ENCODE peak calls at places on chromosomes 3 and 15, in four cellular contexts. F is mesendoderm, W is H1, P is IMR-90. X is an unnamed sample.

GRCh38 chr3:66010348-66011097 is 28.2 kb downstream of the MAGI1 start:
- DNase-seq in W (no peak), F (no peak), P (no peak), X (no peak)

GRCh38 chr3:42960282-42960681 is 18.8 kb upstream of the GASK1A start:
- DNase-seq in P (peak), W (no peak), F (peak), X (no peak)

GRCh38 chr3:102225407-102226132 is 209.2 kb upstream of the ZPLD1 start:
- DNase-seq in P (peak), F (peak), W (no peak), X (no peak)

GRCh38 chr3:188939799-188940198 is 232.0 kb upstream of the TPRG1 start:
- DNase-seq in P (no peak), F (no peak), W (no peak), X (no peak)

GRCh38 chr3:86954226-86954625 is 36.7 kb downstream of the VGLL3 start:
- DNase-seq in W (no peak), F (no peak), P (peak), X (no peak)

GRCh38 chr15:38611228-38611627 is 46.6 kb upstream of the RASGRP1 start:
- DNase-seq in P (no peak), W (no peak), F (no peak), X (no peak)

GRCh38 chr3:67516496-67516895 is 137.9 kb downstream of the SUCLG2 start:
- DNase-seq in F (no peak), W (no peak), P (no peak), X (no peak)

GRCh38 chr3:11553436-11554235 is 90.1 kb downstream of the VGLL4 start:
- DNase-seq in W (no peak), F (no peak), P (peak), X (no peak)

GRCh38 chr3:45604999-45605398 is 10.4 kb downstream of the LIMD1 start:
- DNase-seq in P (no peak), F (no peak), W (no peak), X (no peak)

GRCh38 chr3:148789156-148789555 is 38.5 kb upstream of the CPB1 start:
- DNase-seq in W (no peak), P (no peak), F (peak), X (no peak)

GRCh38 chr15:51367322-51367976 is 26.0 kb downstream of the GLDN start:
- DNase-seq in P (no peak), F (peak), W (no peak), X (no peak)

GRCh38 chr3:184155644-184156521 is 706 bp downstream of the DVL3 start:
- DNase-seq in P (peak), W (peak), F (peak), X (peak)

GRCh38 chr15:90075420-90076289 is 26.6 kb downstream of the IDH2 start:
- DNase-seq in P (no peak), W (peak), F (peak), X (peak)

GRCh38 chr3:177599331-177599730 is 402.0 kb upstream of the TBL1XR1 start:
- DNase-seq in P (no peak), W (no peak), F (no peak), X (no peak)

GRCh38 chr15:69107025-69107620 is 53.3 kb upstream of the GLCE start:
- DNase-seq in P (peak), W (no peak), F (no peak), X (no peak)

GRCh38 chr3:36461588-36461987 is 81.3 kb downstream of the STAC start:
- DNase-seq in F (no peak), W (no peak), P (peak), X (no peak)

GRCh38 chr3:65153850-65154512 is 466.2 kb upstream of the ADAMTS9 start:
- DNase-seq in F (peak), P (no peak), W (no peak), X (peak)

GRCh38 chr15:69394556-69395282 is 19.4 kb upstream of the KIF23 start:
- DNase-seq in F (peak), P (peak), W (peak), X (peak)

GRCh38 chr3:43362183-43362582 is 75.8 kb downstream of the SNRK start:
- DNase-seq in P (no peak), F (no peak), W (no peak), X (no peak)

GRCh38 chr3:119645813-119646212 is 14.6 kb downstream of the POPDC2 start:
- DNase-seq in W (no peak), F (no peak), P (no peak), X (no peak)

GRCh38 chr3:11185564-11186317 is 31.4 kb downstream of the HRH1 start:
- DNase-seq in F (no peak), W (no peak), P (peak), X (no peak)

GRCh38 chr3:58035512-58035867 is 27.3 kb downstream of the FLNB start:
- DNase-seq in P (no peak), W (no peak), F (no peak), X (no peak)

GRCh38 chr15:29611057-29611456 is 211.2 kb downstream of the TJP1 start:
- DNase-seq in W (no peak), F (peak), P (no peak), X (peak)

GRCh38 chr3:191369081-191370010 is 39.0 kb upstream of the UTS2B start:
- DNase-seq in P (peak), F (no peak), W (no peak), X (no peak)

GRCh38 chr3:8509961-8510360 is 8.3 kb downstream of the LMCD1 start:
- DNase-seq in W (no peak), F (no peak), P (peak), X (no peak)

GRCh38 chr3:114418724-114419543 is 125.1 kb downstream of the TIGIT start:
- DNase-seq in W (no peak), F (peak), P (peak), X (no peak)

GRCh38 chr15:52765779-52766178 is 24.4 kb downstream of the ONECUT1 start:
- DNase-seq in P (peak), F (peak), W (no peak), X (no peak)

GRCh38 chr3:24490151-24490550 is 4.5 kb downstream of the THRB start:
- DNase-seq in W (no peak), F (no peak), P (no peak), X (no peak)

GRCh38 chr3:194572131-194572789 is 61.0 kb downstream of the TMEM44 start:
- DNase-seq in W (no peak), F (peak), P (peak), X (no peak)

GRCh38 chr3:194572944-194573491 is 60.2 kb downstream of the TMEM44 start:
- DNase-seq in P (peak), F (no peak), W (no peak), X (no peak)

GRCh38 chr3:194570898-194571297 is 62.3 kb downstream of the TMEM44 start:
- DNase-seq in P (no peak), F (no peak), W (no peak), X (no peak)

GRCh38 chr3:194570184-194570583 is 63.0 kb downstream of the TMEM44 start:
- DNase-seq in F (no peak), W (no peak), P (no peak), X (no peak)

DNA sequence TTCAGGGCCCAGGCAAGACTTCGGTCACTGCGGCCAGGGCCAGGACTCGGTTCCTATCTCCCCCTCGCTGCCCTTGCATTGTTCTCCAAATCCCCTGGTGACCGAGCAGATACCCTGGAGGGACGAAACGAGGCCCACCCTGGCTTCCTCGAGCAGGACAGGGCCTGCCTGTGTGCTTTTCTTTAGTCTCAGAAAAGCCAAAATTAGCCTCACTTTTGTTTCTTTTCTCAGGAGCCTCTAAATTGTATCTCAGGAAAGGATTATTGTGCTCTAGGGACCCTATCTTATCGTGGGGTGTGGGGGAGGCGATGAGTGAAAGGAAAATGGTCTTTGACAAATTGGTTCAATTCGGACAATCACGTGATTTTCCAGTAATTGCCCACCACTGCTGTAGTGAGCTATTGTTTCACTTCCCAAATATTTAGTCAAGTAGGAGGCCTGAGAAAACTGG is 61.7 kb downstream of the TMEM44 start:
- DNase-seq in P (no peak), F (no peak), W (no peak), X (no peak)
- H3K56ac ChIP-seq in P (peak), F (peak), W (no peak), X (no peak)

GRCh38 chr3:127085576-127085975 is 102.7 kb downstream of the PLXNA1 start:
- DNase-seq in P (no peak), W (no peak), F (no peak), X (no peak)
- H3K56ac ChIP-seq in P (no peak), W (no peak), F (no peak), X (no peak)

GRCh38 chr3:180295811-180296210 is 259.1 kb upstream of the PEX5L start:
- DNase-seq in F (peak), P (peak), W (no peak), X (no peak)

GRCh38 chr3:180294282-180295027 is 257.7 kb upstream of the PEX5L start:
- DNase-seq in P (no peak), F (no peak), W (no peak), X (no peak)

GRCh38 chr3:180296971-180297370 is 260.2 kb upstream of the PEX5L start:
- DNase-seq in P (no peak), F (no peak), W (no peak), X (no peak)
- H3K56ac ChIP-seq in P (no peak), F (no peak), W (no peak), X (no peak)

GRCh38 chr3:132348531-132348930 is 31.3 kb downstream of the ACP3 start:
- DNase-seq in F (no peak), W (no peak), P (no peak), X (no peak)
- H3K56ac ChIP-seq in F (no peak), W (no peak), P (no peak), X (no peak)

DNA sequence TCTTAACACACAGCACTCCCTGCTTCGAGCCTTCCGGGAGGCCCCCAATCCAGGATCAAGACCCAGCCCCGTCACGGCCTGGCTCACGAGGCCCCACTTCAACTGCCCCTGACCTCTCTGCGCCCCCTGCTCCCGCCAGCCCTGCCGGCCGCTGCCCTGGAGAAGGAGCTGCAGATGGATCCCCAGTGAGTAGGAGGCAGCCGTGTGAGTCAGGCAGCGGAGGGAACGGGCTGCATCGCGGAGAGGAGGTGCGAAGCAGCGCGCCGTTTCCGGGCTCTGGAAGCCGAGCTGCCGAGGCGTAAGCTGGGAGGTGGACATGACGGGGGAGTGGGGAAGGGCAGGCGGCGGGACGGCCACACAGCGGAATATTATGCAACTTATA is 133.4 kb downstream of the TPRA1 start:
- DNase-seq in P (peak), F (peak), W (peak), X (peak)
- H3K56ac ChIP-seq in P (no peak), F (no peak), W (no peak), X (no peak)

GRCh38 chr15:74438696-74439316 is 5.0 kb upstream of the SEMA7A start:
- DNase-seq in F (peak), P (peak), W (peak), X (peak)
- H3K56ac ChIP-seq in F (no peak), P (no peak), W (no peak), X (no peak)

GRCh38 chr3:133464573-133464972 is 64.7 kb downstream of the BFSP2 start:
- DNase-seq in F (no peak), W (no peak), P (peak), X (no peak)

GRCh38 chr3:133469140-133469731 is 69.4 kb downstream of the BFSP2 start:
- DNase-seq in F (no peak), P (peak), W (no peak), X (no peak)

GRCh38 chr3:133468251-133468721 is 68.4 kb downstream of the BFSP2 start:
- DNase-seq in W (no peak), P (peak), F (no peak), X (no peak)

GRCh38 chr3:133466531-133467386 is 66.9 kb downstream of the BFSP2 start:
- DNase-seq in F (no peak), W (no peak), P (no peak), X (no peak)

DNA sequence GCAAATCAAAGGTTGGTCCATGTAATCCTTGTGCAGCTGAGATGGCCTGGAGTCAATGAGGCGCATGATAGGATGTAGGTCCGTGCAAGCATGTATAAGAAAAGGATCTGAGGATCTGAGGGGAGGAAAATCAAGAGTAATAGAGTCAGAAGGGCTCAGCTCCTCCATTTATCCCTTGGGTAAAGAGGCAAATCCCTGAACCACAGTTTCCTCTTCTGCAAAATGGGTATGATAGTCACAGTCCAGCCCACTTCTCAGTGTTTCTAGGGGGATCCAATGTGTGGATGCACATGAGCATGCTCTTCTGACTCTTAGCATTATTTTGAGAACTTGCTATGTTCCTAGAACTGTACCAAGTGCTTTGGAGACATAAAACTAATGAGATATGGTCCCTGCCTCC is 67.9 kb downstream of the BFSP2 start:
- DNase-seq in F (no peak), W (no peak), P (no peak), X (no peak)
- H3K56ac ChIP-seq in F (no peak), W (no peak), P (no peak), X (no peak)

DNA sequence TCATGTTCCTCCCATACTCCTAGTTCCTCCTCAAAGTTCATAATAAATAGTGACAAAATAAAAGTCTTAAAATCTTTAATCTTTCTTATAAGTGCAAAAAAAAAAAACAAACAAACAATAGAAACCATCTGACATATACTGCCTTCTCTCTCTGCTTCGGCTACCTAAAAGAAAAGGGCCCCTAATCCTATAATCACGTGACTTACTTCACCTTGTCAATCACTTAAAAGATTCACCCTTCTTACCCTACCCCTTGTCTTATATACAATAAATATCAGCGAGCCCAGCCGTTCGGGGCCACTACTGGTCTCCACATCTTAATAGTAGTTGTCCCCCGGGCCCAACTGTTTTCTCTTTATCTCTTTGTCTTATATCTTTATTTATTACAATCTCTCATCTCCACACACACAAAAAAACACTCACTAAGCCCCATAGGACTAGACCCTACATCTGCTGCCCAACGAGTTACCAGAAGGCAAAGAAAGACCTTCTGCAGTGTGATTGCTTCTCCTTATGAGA is 28.8 kb downstream of the MKRN3 start:
- DNase-seq in P (no peak), W (no peak), F (no peak), X (no peak)
- H3K56ac ChIP-seq in P (no peak), W (no peak), F (no peak), X (no peak)

X was measured in H9.